ENCODE peak calls at places on chromosomes 4 and X, in four cellular contexts. S is GM12878, X is K562, Q is H1. K is an unnamed sample.

GRCh38 chrX:107374116-107374515 is 75.3 kb upstream of the FRMPD3 start:
- DNase-seq in S (no peak), X (no peak), Q (no peak), K (peak; percentile 65)

GRCh38 chr4:105951198-105951597 is 55.9 kb downstream of the NPNT start:
- DNase-seq in S (no peak), X (no peak), Q (no peak), K (peak; percentile 41)

GRCh38 chr4:108144451-108144850 is 24.3 kb downstream of the LEF1 start:
- DNase-seq in S (no peak), X (no peak), Q (no peak), K (no peak)

GRCh38 chr4:73735231-73735630 is 5.1 kb upstream of the CXCL8 start:
- DNase-seq in S (peak; percentile 79), X (no peak), Q (no peak), K (no peak)

GRCh38 chr4:8940792-8941491 is 69.3 kb upstream of the HMX1 start:
- DNase-seq in S (no peak), X (peak; percentile 19), Q (no peak), K (peak; percentile 73)

GRCh38 chr4:2258091-2259035 is 3.5 kb downstream of the MXD4 start:
- DNase-seq in S (no peak), X (no peak), Q (no peak), K (no peak)

GRCh38 chr4:153676984-153677383 is 7.1 kb upstream of the TLR2 start:
- DNase-seq in S (no peak), X (no peak), Q (no peak), K (no peak)

GRCh38 chrX:9072281-9072680 is 38.4 kb upstream of the FAM9B start:
- DNase-seq in S (no peak), X (no peak), Q (no peak), K (no peak)

GRCh38 chrX:45992402-45993123 is 552.7 kb downstream of the ZNF674 start:
- DNase-seq in S (no peak), X (no peak), Q (no peak), K (no peak)

GRCh38 chr4:8910100-8910821 is 38.6 kb upstream of the HMX1 start:
- DNase-seq in S (no peak), X (no peak), Q (no peak), K (no peak)

GRCh38 chr4:85127653-85128052 is 161.2 kb upstream of the WDFY3 start:
- DNase-seq in S (no peak), X (peak; percentile 61), Q (peak; percentile 62), K (peak; percentile 81)
- TF ChIP-seq POLR2AphosphoS5 in S (no peak), X (no peak), Q (no peak), K (no peak)

DNA sequence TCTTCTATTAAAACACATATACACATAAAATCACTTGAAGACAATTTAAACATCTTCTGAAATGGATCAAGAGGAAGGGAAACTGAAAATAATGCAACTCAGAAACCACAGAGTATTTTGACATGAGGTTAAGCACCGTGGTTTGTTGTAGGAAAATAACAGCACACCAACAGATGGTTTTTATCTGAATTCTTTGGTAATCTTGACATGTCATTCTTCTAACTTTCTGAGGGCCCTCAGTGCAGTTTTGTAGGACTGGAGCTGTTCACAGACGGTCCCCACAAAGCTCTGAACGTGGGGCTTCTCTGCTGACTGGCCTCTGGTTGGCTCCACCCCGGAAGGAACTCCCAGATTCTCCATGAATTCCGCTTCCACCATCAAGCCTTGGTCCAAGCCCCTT is 16.0 kb upstream of the TLR8 start:
- DNase-seq in S (peak; percentile 87), X (no peak), Q (no peak), K (no peak)
- H3K4me1 ChIP-seq in S (peaks cover 63% of the 10 kb centered on the region), X (no peaks in the 10 kb centered on the region), Q (no peaks in the 10 kb centered on the region), K (no peaks in the 10 kb centered on the region)

DNA sequence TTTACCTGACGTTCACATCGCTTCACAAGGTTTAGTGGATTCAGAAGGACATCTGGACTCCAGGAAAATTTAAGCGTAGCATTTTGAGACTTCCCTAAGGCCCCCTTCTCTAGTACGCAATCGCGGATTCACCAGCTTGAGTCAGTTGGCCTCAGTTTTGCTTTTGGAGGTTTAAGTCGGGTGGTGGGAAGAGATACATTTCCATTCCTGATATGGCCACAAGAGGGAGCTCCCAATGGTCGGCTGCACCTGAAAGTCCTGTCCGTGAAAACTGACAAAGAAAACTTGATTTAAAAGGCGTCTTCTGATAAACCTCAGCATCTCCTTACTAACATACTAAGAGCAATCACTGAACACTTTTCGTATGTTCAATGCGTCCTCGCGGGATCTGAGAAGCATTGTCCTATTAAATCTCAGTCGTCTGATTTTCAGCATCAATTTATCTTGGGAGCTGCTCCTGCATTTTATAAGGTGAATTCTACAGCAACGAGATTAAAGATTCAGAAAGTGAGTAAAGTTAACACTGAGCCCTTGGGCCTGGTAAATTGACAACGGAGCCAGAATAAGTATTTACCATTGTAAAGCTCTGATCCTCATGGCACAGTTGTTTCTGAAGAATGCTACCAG is 50.6 kb downstream of the LGI2 start:
- DNase-seq in S (peak; percentile 19), X (peak; percentile 70), Q (peak; percentile 67), K (peak; percentile 82)
- TF ChIP-seq CREB1 in S (no peak), X (no peak), Q (no peak), K (no peak)

DNA sequence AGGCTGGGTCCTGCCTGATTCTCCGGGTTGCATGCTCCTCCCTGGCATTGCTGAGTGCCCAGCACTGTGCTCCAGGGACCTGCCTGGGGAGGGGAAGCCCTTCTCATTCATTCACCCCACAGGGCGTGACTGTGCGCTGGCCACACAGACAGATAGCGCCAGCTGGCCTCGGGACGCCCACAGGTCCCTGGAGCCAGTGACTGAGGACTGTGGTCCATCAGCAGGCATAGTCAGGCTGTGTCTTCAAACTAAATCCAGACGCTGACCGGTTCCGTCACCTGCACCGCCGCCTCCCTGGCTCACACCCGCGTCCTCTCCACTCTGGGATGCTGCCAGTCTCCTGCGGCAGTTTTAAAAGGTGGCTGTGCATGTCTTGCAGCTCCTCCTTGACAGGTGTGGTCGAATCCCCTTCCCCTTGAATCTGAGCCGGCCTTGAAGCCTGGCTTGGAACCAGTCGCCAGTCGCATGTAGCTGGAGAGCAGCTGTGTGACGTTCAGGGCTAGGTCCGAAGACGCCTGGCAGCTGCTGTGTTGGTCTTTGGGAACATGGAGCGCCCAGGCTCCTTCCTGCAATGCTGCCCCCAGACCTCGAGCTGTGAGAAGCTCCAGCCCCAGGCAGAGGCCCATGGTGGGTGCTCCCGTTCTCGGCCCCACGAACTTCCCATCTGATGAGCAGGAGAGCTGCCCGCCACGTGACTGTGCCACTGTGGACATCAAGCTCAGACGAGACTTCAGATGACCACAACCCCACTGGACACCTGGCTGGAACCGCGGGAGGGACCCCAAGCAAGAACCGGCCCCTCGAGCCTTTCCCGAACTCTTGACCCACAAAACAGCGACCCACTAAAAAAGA is 94.1 kb downstream of the ADRA2C start:
- DNase-seq in S (no peak), X (no peak), Q (no peak), K (no peak)
- TF ChIP-seq POLR2AphosphoS5 in S (no peak), X (no peak), Q (no peak), K (no peak)